ENCODE peak calls at places on chromosomes 7 and 10, in six cellular contexts. H, W, N, Y, Z and F are unnamed samples.

GRCh38 chr10:124511205-124512039 is 49.8 kb downstream of the LHPP start:
- DNase-seq in H (peak; percentile 48), W (no peak), N (no peak), Y (peak; percentile 42), Z (no peak), F (no peak)

GRCh38 chr7:42673951-42674350 is 237.9 kb downstream of the C7orf25 start:
- DNase-seq in H (no peak), W (no peak), N (no peak), Y (no peak), Z (no peak), F (no peak)

GRCh38 chr7:149721084-149721601 is 52.2 kb downstream of the ZNF467 start:
- DNase-seq in H (no peak), W (no peak), N (no peak), Y (peak; percentile 33), Z (no peak), F (no peak)

GRCh38 chr7:79452495-79453265 is 787 bp downstream of the MAGI2 start:
- DNase-seq in H (peak; percentile 2), W (peak; percentile 20), N (no peak), Y (peak; percentile 73), Z (peak; percentile 20), F (peak; percentile 16)

GRCh38 chr10:81600185-81600584 is 274.8 kb upstream of the NRG3 start:
- DNase-seq in H (no peak), W (no peak), N (peak; percentile 64), Y (no peak), Z (no peak), F (no peak)

GRCh38 chr10:132587175-132587574 is 49.6 kb downstream of the INPP5A start:
- DNase-seq in H (no peak), W (no peak), N (no peak), Y (no peak), Z (peak; percentile 1), F (no peak)

GRCh38 chr7:140689199-140690152 is 7.0 kb upstream of the NDUFB2 start:
- DNase-seq in H (no peak), W (no peak), N (no peak), Y (no peak), Z (no peak), F (no peak)

GRCh38 chr10:132375795-132376297 is 21.2 kb upstream of the PWWP2B start:
- DNase-seq in H (no peak), W (no peak), N (no peak), Y (no peak), Z (no peak), F (no peak)

GRCh38 chr7:92751902-92752901 is 84.2 kb downstream of the CDK6 start:
- DNase-seq in H (no peak), W (no peak), N (peak; percentile 94), Y (no peak), Z (no peak), F (no peak)

GRCh38 chr10:88205842-88206446 is 342.5 kb downstream of the PTEN start:
- DNase-seq in H (no peak), W (no peak), N (peak; percentile 8), Y (no peak), Z (no peak), F (no peak)

GRCh38 chr7:119482209-119482608 is 790.8 kb upstream of the KCND2 start:
- DNase-seq in H (no peak), W (no peak), N (peak; percentile 6), Y (peak; percentile 85), Z (peak; percentile 63), F (peak; percentile 13)

GRCh38 chr10:118595064-118595420 is 406 bp downstream of the PRLHR start:
- DNase-seq in H (no peak), W (no peak), N (no peak), Y (no peak), Z (peak; percentile 17), F (no peak)

GRCh38 chr7:2024227-2024918 is 208.4 kb downstream of the MAD1L1 start:
- DNase-seq in H (no peak), W (no peak), N (no peak), Y (no peak), Z (no peak), F (no peak)

GRCh38 chr7:137878333-137878961 is 31.7 kb upstream of the DGKI start:
- DNase-seq in H (no peak), W (peak; percentile 55), N (peak; percentile 70), Y (no peak), Z (no peak), F (no peak)

GRCh38 chr10:11337516-11337915 is 273.9 kb downstream of the USP6NL start:
- DNase-seq in H (peak; percentile 42), W (no peak), N (no peak), Y (peak; percentile 50), Z (no peak), F (no peak)

GRCh38 chr7:36487756-36488336 is 98.2 kb downstream of the ANLN start:
- DNase-seq in H (peak; percentile 46), W (peak; percentile 35), N (peak; percentile 70), Y (no peak), Z (no peak), F (peak; percentile 38)

GRCh38 chr10:69089638-69090599 is 2.0 kb downstream of the SRGN start:
- DNase-seq in H (peak; percentile 93), W (peak; percentile 37), N (peak; percentile 37), Y (no peak), Z (no peak), F (peak; percentile 34)

GRCh38 chr10:34139559-34139958 is 675.5 kb downstream of the PARD3 start:
- DNase-seq in H (no peak), W (no peak), N (no peak), Y (no peak), Z (no peak), F (no peak)

GRCh38 chr7:21429786-21430574 is 2.1 kb downstream of the SP4 start:
- DNase-seq in H (no peak), W (no peak), N (no peak), Y (no peak), Z (no peak), F (no peak)

GRCh38 chr10:128011059-128011979 is 104.4 kb downstream of the PTPRE start:
- DNase-seq in H (peak; percentile 86), W (peak; percentile 86), N (peak; percentile 52), Y (peak; percentile 96), Z (peak; percentile 88), F (peak; percentile 90)

GRCh38 chr7:99618726-99619125 is 2.0 kb downstream of the ZSCAN25 start:
- DNase-seq in H (no peak), W (no peak), N (no peak), Y (no peak), Z (no peak), F (no peak)

DNA sequence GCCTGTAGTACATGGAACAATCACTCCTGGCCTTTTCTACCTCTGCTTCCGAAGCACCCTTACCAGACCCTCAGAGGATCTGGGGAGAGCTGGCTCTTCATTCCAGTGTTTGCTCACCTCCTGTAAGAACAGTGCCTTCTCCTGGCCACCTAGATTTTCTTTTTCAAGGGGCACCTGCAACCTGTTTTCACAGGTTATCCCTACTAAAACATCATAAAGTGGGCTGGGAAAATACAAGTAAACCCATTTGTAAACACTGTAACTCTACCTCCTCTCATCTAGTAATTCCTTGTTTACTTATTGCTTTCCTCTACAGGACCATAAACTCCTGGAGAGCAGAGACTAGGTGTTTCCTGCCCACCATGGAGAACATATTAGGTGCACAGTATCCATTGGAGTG is 1.1 kb downstream of the PIK3AP1 start:
- DNase-seq in H (no peak), W (no peak), N (no peak), Y (no peak), Z (no peak), F (peak; percentile 52)
- TF ChIP-seq CTCF in H (no peak), W (no peak), N (no peak), Y (no peak), Z (no peak), F (peak; percentile 46)

GRCh38 chr10:79095316-79095715 is 26.6 kb downstream of the ZMIZ1 start:
- DNase-seq in H (no peak), W (no peak), N (no peak), Y (no peak), Z (no peak), F (no peak)
- TF ChIP-seq CTCF in H (no peak), W (no peak), N (no peak), Y (no peak), Z (no peak), F (no peak)

GRCh38 chr7:135704074-135704473 is 23.9 kb downstream of the SLC13A4 start:
- DNase-seq in H (peak; percentile 30), W (no peak), N (no peak), Y (peak; percentile 86), Z (peak; percentile 76), F (no peak)
- TF ChIP-seq CTCF in H (peak; percentile 34), W (no peak), N (peak; percentile 29), Y (peak; percentile 86), Z (peak; percentile 75), F (peak; percentile 35)

GRCh38 chr7:106456339-106456738 is 171.6 kb upstream of the NAMPT start:
- DNase-seq in H (no peak), W (no peak), N (no peak), Y (no peak), Z (no peak), F (no peak)
- TF ChIP-seq CTCF in H (no peak), W (no peak), N (no peak), Y (no peak), Z (no peak), F (no peak)

DNA sequence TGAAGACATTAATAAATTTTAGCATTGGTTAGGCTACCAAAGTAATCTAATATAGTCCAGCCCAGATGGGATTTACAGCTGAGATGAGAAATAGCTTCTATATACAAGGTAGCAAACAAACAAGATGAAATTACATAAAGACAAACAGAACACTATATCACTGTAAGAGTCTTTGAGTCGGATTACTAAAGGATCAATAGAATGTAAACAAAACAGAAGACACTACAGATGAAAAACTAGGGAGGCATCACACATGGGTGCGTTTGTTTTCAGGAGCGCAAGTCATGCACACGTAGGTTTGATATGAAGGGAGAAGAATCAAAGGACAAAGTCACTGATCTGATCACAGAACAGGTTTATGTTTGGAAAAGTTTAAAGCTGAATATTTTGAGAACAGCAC is 26.5 kb downstream of the MPP7 start:
- DNase-seq in H (no peak), W (no peak), N (no peak), Y (no peak), Z (no peak), F (no peak)
- TF ChIP-seq CTCF in H (no peak), W (no peak), N (no peak), Y (no peak), Z (no peak), F (no peak)

DNA sequence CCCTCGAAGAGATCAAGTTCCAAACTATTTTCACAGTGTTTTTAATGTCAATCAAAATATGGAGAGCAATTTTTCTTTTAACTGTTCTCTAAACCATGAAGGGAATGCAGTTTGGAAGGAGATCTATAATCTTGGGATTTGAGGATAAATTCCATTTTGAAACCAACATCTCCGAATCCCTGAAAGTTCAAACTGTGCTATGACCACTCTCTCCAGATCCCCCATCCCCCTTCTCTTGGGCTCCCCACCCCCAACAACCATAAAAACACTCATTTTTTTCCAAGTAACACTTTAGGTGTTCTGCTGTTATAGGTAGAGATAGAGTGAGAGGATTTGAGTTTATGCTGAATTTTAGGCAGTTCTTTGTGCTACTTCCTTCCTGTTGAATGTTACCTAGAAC is 1.7 kb downstream of the CALD1 start:
- DNase-seq in H (no peak), W (no peak), N (peak; percentile 33), Y (no peak), Z (no peak), F (no peak)
- TF ChIP-seq CTCF in H (no peak), W (no peak), N (no peak), Y (no peak), Z (no peak), F (no peak)